ENCODE peak calls at places on chromosomes 5 and 9, in nine cellular contexts. One of them, this sample, is unnamed.

GRCh38 chr5:78771260-78772240 is 123.0 kb upstream of the LHFPL2 start:
- DNase-seq in endothelial cell: peak; percentile 11
- DNase-seq in right cardiac atrium: no peak
- DNase-seq in T-helper 1 cell: no peak
- DNase-seq in T-helper 17 cell: no peak
- DNase-seq in GM03348: no peak
- DNase-seq in stimulated activated CD4-positive, alpha-beta T cell treated with anti-CD3 and anti-CD28 coated beads, Interleukin-2, amount 100 ng/mL, for 48 hours: no peak
- DNase-seq in stimulated activated naive B cell treated with anti-CD40 and anti-IgM and Interleukin-4, amounts not matched to agents 10 μg/mL and 1 μg/mL and 100 μg/mL, for 72 hours: no peak
- DNase-seq in fibroblast of the conjunctiva: no peak
- DNase-seq in this sample: no peak

GRCh38 chr5:77852514-77853352 is 76.6 kb upstream of the TBCA start:
- DNase-seq in right cardiac atrium: peak; percentile 70
- DNase-seq in stimulated activated naive B cell treated with anti-CD40 and anti-IgM and Interleukin-4, amounts not matched to agents 10 μg/mL and 1 μg/mL and 100 μg/mL, for 72 hours: peak; percentile 40
- DNase-seq in T-helper 17 cell: no peak
- DNase-seq in T-helper 1 cell: no peak
- DNase-seq in endothelial cell: peak; percentile 63
- DNase-seq in GM03348: peak; percentile 71
- DNase-seq in stimulated activated CD4-positive, alpha-beta T cell treated with anti-CD3 and anti-CD28 coated beads, Interleukin-2, amount 100 ng/mL, for 48 hours: peak; percentile 22
- DNase-seq in fibroblast of the conjunctiva: no peak
- DNase-seq in this sample: no peak

GRCh38 chr9:116589392-116590354 is 97.4 kb upstream of the TRIM32 start:
- DNase-seq in T-helper 17 cell: no peak
- DNase-seq in GM03348: peak; percentile 43
- DNase-seq in stimulated activated naive B cell treated with anti-CD40 and anti-IgM and Interleukin-4, amounts not matched to agents 10 μg/mL and 1 μg/mL and 100 μg/mL, for 72 hours: peak; percentile 1
- DNase-seq in stimulated activated CD4-positive, alpha-beta T cell treated with anti-CD3 and anti-CD28 coated beads, Interleukin-2, amount 100 ng/mL, for 48 hours: peak; percentile 23
- DNase-seq in endothelial cell: peak; percentile 41
- DNase-seq in T-helper 1 cell: no peak
- DNase-seq in right cardiac atrium: no peak
- DNase-seq in fibroblast of the conjunctiva: peak; percentile 48
- DNase-seq in this sample: no peak

GRCh38 chr9:21550392-21550791 is 68.3 kb upstream of the IFNE start:
- DNase-seq in fibroblast of the conjunctiva: no peak
- DNase-seq in stimulated activated CD4-positive, alpha-beta T cell treated with anti-CD3 and anti-CD28 coated beads, Interleukin-2, amount 100 ng/mL, for 48 hours: no peak
- DNase-seq in GM03348: no peak
- DNase-seq in right cardiac atrium: no peak
- DNase-seq in T-helper 17 cell: no peak
- DNase-seq in T-helper 1 cell: no peak
- DNase-seq in stimulated activated naive B cell treated with anti-CD40 and anti-IgM and Interleukin-4, amounts not matched to agents 10 μg/mL and 1 μg/mL and 100 μg/mL, for 72 hours: no peak
- DNase-seq in endothelial cell: no peak
- DNase-seq in this sample: no peak

GRCh38 chr5:76867827-76868693 is 18.2 kb downstream of the S100Z start:
- DNase-seq in right cardiac atrium: peak; percentile 54
- DNase-seq in stimulated activated naive B cell treated with anti-CD40 and anti-IgM and Interleukin-4, amounts not matched to agents 10 μg/mL and 1 μg/mL and 100 μg/mL, for 72 hours: peak; percentile 51
- DNase-seq in T-helper 1 cell: peak; percentile 9
- DNase-seq in stimulated activated CD4-positive, alpha-beta T cell treated with anti-CD3 and anti-CD28 coated beads, Interleukin-2, amount 100 ng/mL, for 48 hours: peak; percentile 57
- DNase-seq in fibroblast of the conjunctiva: peak; percentile 55
- DNase-seq in T-helper 17 cell: peak; percentile 18
- DNase-seq in GM03348: peak; percentile 71
- DNase-seq in endothelial cell: peak; percentile 77
- DNase-seq in this sample: peak; percentile 61

GRCh38 chr5:154308457-154309360 is 118.2 kb downstream of the GALNT10 start:
- DNase-seq in endothelial cell: no peak
- DNase-seq in fibroblast of the conjunctiva: no peak
- DNase-seq in T-helper 17 cell: no peak
- DNase-seq in right cardiac atrium: no peak
- DNase-seq in stimulated activated CD4-positive, alpha-beta T cell treated with anti-CD3 and anti-CD28 coated beads, Interleukin-2, amount 100 ng/mL, for 48 hours: no peak
- DNase-seq in T-helper 1 cell: no peak
- DNase-seq in GM03348: peak; percentile 77
- DNase-seq in stimulated activated naive B cell treated with anti-CD40 and anti-IgM and Interleukin-4, amounts not matched to agents 10 μg/mL and 1 μg/mL and 100 μg/mL, for 72 hours: no peak
- DNase-seq in this sample: no peak

GRCh38 chr5:133284306-133284705 is 232.5 kb downstream of the HSPA4 start:
- DNase-seq in T-helper 1 cell: no peak
- DNase-seq in endothelial cell: no peak
- DNase-seq in stimulated activated naive B cell treated with anti-CD40 and anti-IgM and Interleukin-4, amounts not matched to agents 10 μg/mL and 1 μg/mL and 100 μg/mL, for 72 hours: no peak
- DNase-seq in GM03348: no peak
- DNase-seq in fibroblast of the conjunctiva: no peak
- DNase-seq in T-helper 17 cell: no peak
- DNase-seq in right cardiac atrium: no peak
- DNase-seq in stimulated activated CD4-positive, alpha-beta T cell treated with anti-CD3 and anti-CD28 coated beads, Interleukin-2, amount 100 ng/mL, for 48 hours: no peak
- DNase-seq in this sample: no peak

GRCh38 chr9:34114436-34114835 is 12.1 kb downstream of the DCAF12 start:
- DNase-seq in endothelial cell: no peak
- DNase-seq in T-helper 1 cell: no peak
- DNase-seq in GM03348: no peak
- DNase-seq in right cardiac atrium: no peak
- DNase-seq in stimulated activated naive B cell treated with anti-CD40 and anti-IgM and Interleukin-4, amounts not matched to agents 10 μg/mL and 1 μg/mL and 100 μg/mL, for 72 hours: no peak
- DNase-seq in T-helper 17 cell: no peak
- DNase-seq in fibroblast of the conjunctiva: no peak
- DNase-seq in stimulated activated CD4-positive, alpha-beta T cell treated with anti-CD3 and anti-CD28 coated beads, Interleukin-2, amount 100 ng/mL, for 48 hours: no peak
- DNase-seq in this sample: peak; percentile 46

GRCh38 chr5:64295100-64295499 is 129.5 kb downstream of the RNF180 start:
- DNase-seq in fibroblast of the conjunctiva: no peak
- DNase-seq in stimulated activated CD4-positive, alpha-beta T cell treated with anti-CD3 and anti-CD28 coated beads, Interleukin-2, amount 100 ng/mL, for 48 hours: no peak
- DNase-seq in endothelial cell: no peak
- DNase-seq in GM03348: no peak
- DNase-seq in T-helper 1 cell: no peak
- DNase-seq in T-helper 17 cell: no peak
- DNase-seq in right cardiac atrium: no peak
- DNase-seq in stimulated activated naive B cell treated with anti-CD40 and anti-IgM and Interleukin-4, amounts not matched to agents 10 μg/mL and 1 μg/mL and 100 μg/mL, for 72 hours: no peak
- DNase-seq in this sample: no peak

GRCh38 chr5:102582706-102583105 is 83.9 kb upstream of the SLCO6A1 start:
- DNase-seq in fibroblast of the conjunctiva: no peak
- DNase-seq in endothelial cell: no peak
- DNase-seq in GM03348: peak; percentile 56
- DNase-seq in T-helper 1 cell: no peak
- DNase-seq in stimulated activated naive B cell treated with anti-CD40 and anti-IgM and Interleukin-4, amounts not matched to agents 10 μg/mL and 1 μg/mL and 100 μg/mL, for 72 hours: no peak
- DNase-seq in T-helper 17 cell: no peak
- DNase-seq in stimulated activated CD4-positive, alpha-beta T cell treated with anti-CD3 and anti-CD28 coated beads, Interleukin-2, amount 100 ng/mL, for 48 hours: no peak
- DNase-seq in right cardiac atrium: no peak
- DNase-seq in this sample: no peak

GRCh38 chr9:120711841-120712538 is 2.3 kb downstream of the MEGF9 start:
- DNase-seq in fibroblast of the conjunctiva: no peak
- DNase-seq in stimulated activated naive B cell treated with anti-CD40 and anti-IgM and Interleukin-4, amounts not matched to agents 10 μg/mL and 1 μg/mL and 100 μg/mL, for 72 hours: no peak
- DNase-seq in stimulated activated CD4-positive, alpha-beta T cell treated with anti-CD3 and anti-CD28 coated beads, Interleukin-2, amount 100 ng/mL, for 48 hours: no peak
- DNase-seq in T-helper 1 cell: no peak
- DNase-seq in GM03348: no peak
- DNase-seq in right cardiac atrium: no peak
- DNase-seq in endothelial cell: no peak
- DNase-seq in T-helper 17 cell: no peak
- DNase-seq in this sample: no peak

GRCh38 chr9:123174887-123175518 is 93.4 kb downstream of the STRBP start:
- DNase-seq in stimulated activated naive B cell treated with anti-CD40 and anti-IgM and Interleukin-4, amounts not matched to agents 10 μg/mL and 1 μg/mL and 100 μg/mL, for 72 hours: peak; percentile 6
- DNase-seq in T-helper 1 cell: no peak
- DNase-seq in endothelial cell: no peak
- DNase-seq in stimulated activated CD4-positive, alpha-beta T cell treated with anti-CD3 and anti-CD28 coated beads, Interleukin-2, amount 100 ng/mL, for 48 hours: no peak
- DNase-seq in right cardiac atrium: no peak
- DNase-seq in GM03348: no peak
- DNase-seq in T-helper 17 cell: no peak
- DNase-seq in fibroblast of the conjunctiva: no peak
- DNase-seq in this sample: no peak

GRCh38 chr5:75885849-75886596 is 168.8 kb upstream of the POC5 start:
- DNase-seq in fibroblast of the conjunctiva: no peak
- DNase-seq in GM03348: no peak
- DNase-seq in right cardiac atrium: no peak
- DNase-seq in stimulated activated naive B cell treated with anti-CD40 and anti-IgM and Interleukin-4, amounts not matched to agents 10 μg/mL and 1 μg/mL and 100 μg/mL, for 72 hours: no peak
- DNase-seq in endothelial cell: peak; percentile 38
- DNase-seq in T-helper 17 cell: no peak
- DNase-seq in T-helper 1 cell: no peak
- DNase-seq in stimulated activated CD4-positive, alpha-beta T cell treated with anti-CD3 and anti-CD28 coated beads, Interleukin-2, amount 100 ng/mL, for 48 hours: no peak
- DNase-seq in this sample: no peak

GRCh38 chr9:132341177-132341840 is 13.5 kb downstream of the SETX start:
- DNase-seq in endothelial cell: no peak
- DNase-seq in fibroblast of the conjunctiva: no peak
- DNase-seq in T-helper 17 cell: no peak
- DNase-seq in GM03348: no peak
- DNase-seq in T-helper 1 cell: no peak
- DNase-seq in right cardiac atrium: no peak
- DNase-seq in stimulated activated naive B cell treated with anti-CD40 and anti-IgM and Interleukin-4, amounts not matched to agents 10 μg/mL and 1 μg/mL and 100 μg/mL, for 72 hours: no peak
- DNase-seq in stimulated activated CD4-positive, alpha-beta T cell treated with anti-CD3 and anti-CD28 coated beads, Interleukin-2, amount 100 ng/mL, for 48 hours: no peak
- DNase-seq in this sample: no peak

GRCh38 chr9:93154293-93154903 is 20.3 kb upstream of the NINJ1 start:
- DNase-seq in endothelial cell: peak; percentile 81
- DNase-seq in T-helper 17 cell: no peak
- DNase-seq in stimulated activated naive B cell treated with anti-CD40 and anti-IgM and Interleukin-4, amounts not matched to agents 10 μg/mL and 1 μg/mL and 100 μg/mL, for 72 hours: no peak
- DNase-seq in right cardiac atrium: no peak
- DNase-seq in GM03348: peak; percentile 45
- DNase-seq in stimulated activated CD4-positive, alpha-beta T cell treated with anti-CD3 and anti-CD28 coated beads, Interleukin-2, amount 100 ng/mL, for 48 hours: peak; percentile 46
- DNase-seq in fibroblast of the conjunctiva: no peak
- DNase-seq in T-helper 1 cell: no peak
- DNase-seq in this sample: no peak

GRCh38 chr5:124921694-124922093 is 175.3 kb upstream of the ZNF608 start:
- DNase-seq in stimulated activated naive B cell treated with anti-CD40 and anti-IgM and Interleukin-4, amounts not matched to agents 10 μg/mL and 1 μg/mL and 100 μg/mL, for 72 hours: no peak
- DNase-seq in T-helper 17 cell: no peak
- DNase-seq in right cardiac atrium: no peak
- DNase-seq in fibroblast of the conjunctiva: no peak
- DNase-seq in T-helper 1 cell: no peak
- DNase-seq in GM03348: no peak
- DNase-seq in stimulated activated CD4-positive, alpha-beta T cell treated with anti-CD3 and anti-CD28 coated beads, Interleukin-2, amount 100 ng/mL, for 48 hours: no peak
- DNase-seq in endothelial cell: no peak
- DNase-seq in this sample: no peak

GRCh38 chr5:143406408-143406807 is 2.9 kb upstream of the NR3C1 start:
- DNase-seq in stimulated activated CD4-positive, alpha-beta T cell treated with anti-CD3 and anti-CD28 coated beads, Interleukin-2, amount 100 ng/mL, for 48 hours: no peak
- DNase-seq in GM03348: no peak
- DNase-seq in fibroblast of the conjunctiva: no peak
- DNase-seq in T-helper 1 cell: no peak
- DNase-seq in stimulated activated naive B cell treated with anti-CD40 and anti-IgM and Interleukin-4, amounts not matched to agents 10 μg/mL and 1 μg/mL and 100 μg/mL, for 72 hours: no peak
- DNase-seq in endothelial cell: no peak
- DNase-seq in right cardiac atrium: no peak
- DNase-seq in T-helper 17 cell: no peak
- DNase-seq in this sample: no peak

This sample was measured in astrocyte of the cerebellum.